ENCODE peak calls at places on chromosomes 1 and 21, in four cellular contexts. C is GM23338, Z is SK-N-SH, O is spleen. N is an unnamed sample.

GRCh38 chr1:230300322-230301301 is 125.5 kb downstream of the PGBD5 start:
- DNase-seq in Z (no peak), C (no peak), O (peak), N (no peak)

GRCh38 chr1:239718997-239719628 is 332.7 kb downstream of the CHRM3 start:
- DNase-seq in O (no peak), Z (no peak), C (no peak), N (no peak)

GRCh38 chr1:109777980-109778625 is 14.4 kb upstream of the EPS8L3 start:
- DNase-seq in C (no peak), Z (no peak), O (peak), N (peak)

GRCh38 chr1:24567792-24568388 is 12.0 kb downstream of the NCMAP start:
- DNase-seq in O (peak), C (peak), Z (no peak), N (peak)

GRCh38 chr1:24294757-24295371 is 24.3 kb upstream of the GRHL3 start:
- DNase-seq in C (peak), Z (no peak), O (no peak), N (peak)

GRCh38 chr1:63327417-63328139 is 5.2 kb downstream of the FOXD3 start:
- DNase-seq in Z (peak), C (peak), O (peak), N (peak)

GRCh38 chr1:163361123-163361934 is 39.6 kb downstream of the NUF2 start:
- DNase-seq in O (no peak), Z (peak), C (peak), N (no peak)

GRCh38 chr1:28370220-28371010 is 875 bp downstream of the PHACTR4 start:
- DNase-seq in Z (peak), O (peak), C (peak), N (no peak)

GRCh38 chr1:109768335-109768650 is 4.6 kb upstream of the EPS8L3 start:
- DNase-seq in Z (no peak), O (peak), C (no peak), N (peak)

GRCh38 chr1:239930646-239931262 is 160.9 kb upstream of the FMN2 start:
- DNase-seq in C (no peak), Z (no peak), O (no peak), N (no peak)

GRCh38 chr1:205121660-205122488 is at the start of gene RBBP5:
- DNase-seq in Z (peak), C (peak), O (peak), N (peak)
- TF ChIP-seq POLR2AphosphoS5 in Z (peak), C (peak), O (peak), N (peak)

GRCh38 chr1:245875581-245876263 is 631.4 kb downstream of the SMYD3 start:
- DNase-seq in O (no peak), Z (peak), C (no peak), N (no peak)
- H3K27ac ChIP-seq in O (no peak), Z (peak), C (no peak), N (no peak)

GRCh38 chr1:224623310-224623714 is 7.2 kb downstream of the CNIH3 start:
- DNase-seq in Z (no peak), O (no peak), C (no peak), N (no peak)
- H3K4me3 ChIP-seq in Z (no peak), O (no peak), C (no peak), N (no peak)

GRCh38 chr1:51120629-51121028 is 18.6 kb downstream of the C1orf185 start:
- DNase-seq in O (no peak), C (no peak), Z (no peak), N (no peak)

GRCh38 chr1:51115714-51116404 is 13.8 kb downstream of the C1orf185 start:
- DNase-seq in Z (no peak), C (no peak), O (no peak), N (no peak)

DNA sequence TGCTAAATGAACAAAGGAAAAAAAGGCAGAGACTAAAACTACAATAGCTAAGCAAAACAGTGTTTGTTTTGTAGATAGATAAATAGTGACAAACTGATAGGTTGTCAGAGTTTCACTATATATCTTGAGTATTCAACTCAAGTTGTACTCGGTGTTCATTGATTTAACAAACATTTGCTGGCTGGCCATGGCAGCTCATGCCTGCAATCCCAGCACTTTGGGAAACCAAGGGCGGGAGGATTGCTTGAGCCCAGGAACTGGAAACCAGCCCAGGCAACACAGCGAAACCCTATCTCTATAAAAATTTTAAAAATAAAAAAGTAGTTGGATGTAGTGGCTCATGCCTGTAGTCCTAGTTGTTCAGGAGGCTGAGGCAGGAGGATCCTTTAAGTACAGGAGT is 17.3 kb downstream of the C1orf185 start:
- DNase-seq in Z (no peak), C (no peak), O (no peak), N (no peak)
- TF ChIP-seq POLR2AphosphoS5 in Z (no peak), C (no peak), O (no peak), N (no peak)

GRCh38 chr21:45292399-45293213 is 4.9 kb upstream of the POFUT2 start:
- DNase-seq in O (peak), C (peak), Z (peak), N (peak)

GRCh38 chr21:45295576-45296365 is 8.1 kb upstream of the POFUT2 start:
- DNase-seq in O (no peak), Z (peak), C (no peak), N (peak)

GRCh38 chr21:45294509-45295291 is 7.0 kb upstream of the POFUT2 start:
- DNase-seq in Z (peak), O (peak), C (peak), N (peak)

GRCh38 chr21:45293214-45293725 is 5.6 kb upstream of the POFUT2 start:
- DNase-seq in Z (peak), O (no peak), C (no peak), N (peak)

GRCh38 chr21:45293726-45294401 is 6.2 kb upstream of the POFUT2 start:
- DNase-seq in C (no peak), O (peak), Z (peak), N (peak)
- H3K27ac ChIP-seq in C (peak), O (peak), Z (peak), N (peak)

GRCh38 chr1:203142684-203143408 is 15.3 kb downstream of the ADORA1 start:
- DNase-seq in Z (no peak), C (no peak), O (no peak), N (no peak)
- H3K4me3 ChIP-seq in Z (no peak), C (no peak), O (no peak), N (no peak)

GRCh38 chr1:42956739-42957138 is 1.9 kb downstream of the SLC2A1 start:
- DNase-seq in O (no peak), Z (no peak), C (no peak), N (no peak)

GRCh38 chr1:42955311-42956063 is 3.2 kb downstream of the SLC2A1 start:
- DNase-seq in O (no peak), C (no peak), Z (no peak), N (no peak)

GRCh38 chr1:42957229-42957879 is 1.3 kb downstream of the SLC2A1 start:
- DNase-seq in Z (no peak), C (peak), O (peak), N (no peak)

GRCh38 chr1:42958488-42959317 is at the start of gene SLC2A1:
- DNase-seq in O (peak), Z (peak), C (peak), N (peak)

DNA sequence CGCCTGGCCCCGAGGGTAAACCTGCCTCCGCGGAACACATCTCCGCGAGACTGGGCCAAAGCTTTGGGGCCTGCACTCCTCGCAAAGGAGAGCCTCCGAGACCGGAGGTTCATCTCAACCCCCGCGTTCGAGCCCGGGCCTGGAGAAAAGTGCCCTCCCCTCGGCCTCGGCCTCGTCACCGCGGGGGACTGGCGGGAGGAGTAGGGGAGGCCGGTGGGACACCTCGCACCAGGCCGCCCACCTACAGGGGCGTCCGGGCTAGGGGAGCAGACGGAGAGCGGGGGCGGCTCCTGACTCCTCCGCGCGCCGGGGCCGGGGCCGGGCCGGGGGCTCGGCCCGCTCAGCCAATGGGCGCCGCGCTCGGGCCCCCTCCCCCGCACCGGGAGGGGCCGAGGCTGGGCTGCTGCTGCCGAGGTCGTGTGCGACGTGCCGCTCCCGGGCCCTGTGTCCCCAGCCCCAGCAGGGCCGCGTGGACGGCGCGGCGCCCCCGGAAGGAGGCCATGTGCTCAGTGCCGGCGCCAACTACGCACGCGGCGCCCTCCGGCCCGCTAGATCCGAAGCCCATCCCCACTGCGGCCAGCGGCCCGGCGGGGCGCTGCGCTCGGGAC is 684 bp downstream of the SLC2A1 start:
- DNase-seq in Z (peak), O (peak), C (peak), N (peak)
- TF ChIP-seq POLR2AphosphoS5 in Z (no peak), O (peak), C (no peak), N (no peak)

DNA sequence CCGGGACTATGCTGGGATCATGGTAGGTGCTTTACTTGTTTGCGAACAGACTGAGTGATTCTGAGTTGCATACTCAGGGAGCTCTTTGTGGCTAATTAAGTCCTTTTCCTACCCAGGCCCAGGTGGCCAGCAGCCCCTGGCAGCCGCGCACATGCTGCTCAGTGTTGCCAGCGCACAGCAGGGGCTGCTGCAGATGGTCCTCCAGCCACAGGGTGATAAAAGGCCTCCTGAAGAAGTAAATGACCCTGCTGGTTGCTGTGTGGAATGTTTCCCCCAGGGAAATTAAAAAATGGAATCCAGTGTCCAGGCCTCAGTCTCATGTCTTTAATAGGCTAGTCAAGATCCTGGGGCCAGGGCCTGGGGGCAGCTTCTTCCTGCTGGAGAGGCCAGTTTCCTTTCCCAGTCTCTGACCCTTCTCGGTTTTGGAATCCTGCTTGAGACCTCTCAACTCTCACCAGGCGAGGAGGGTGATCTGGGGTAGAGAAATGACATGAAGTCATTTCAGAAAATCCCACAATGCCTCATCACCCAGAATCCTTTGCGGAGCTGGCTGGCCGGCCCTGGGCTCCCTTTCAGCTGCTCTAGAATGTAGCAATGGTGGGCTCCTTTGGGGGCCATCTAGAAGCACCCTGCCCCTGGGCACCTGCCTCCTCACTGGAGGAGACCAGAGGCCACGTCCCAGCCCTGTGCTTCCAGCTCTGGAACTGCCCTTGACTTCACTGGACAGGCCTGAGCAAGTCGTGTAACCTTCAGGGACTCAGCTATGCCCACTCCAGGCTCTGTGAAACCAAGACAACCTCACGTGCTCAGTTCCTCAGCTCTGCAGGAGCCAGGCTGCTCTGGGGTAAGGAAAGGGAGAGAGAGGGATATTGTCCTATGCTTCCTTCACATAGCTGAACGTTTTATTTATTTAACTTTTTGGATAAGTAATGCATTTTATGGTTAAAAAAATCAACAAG is 131.4 kb downstream of the MRPS6 start:
- DNase-seq in C (no peak), O (no peak), Z (peak), N (no peak)
- H3K27ac ChIP-seq in C (no peak), O (no peak), Z (peak), N (no peak)

GRCh38 chr1:214541206-214541605 is 10.2 kb downstream of the PTPN14 start:
- DNase-seq in C (no peak), O (no peak), Z (no peak), N (no peak)

GRCh38 chr1:214537872-214538473 is 13.4 kb downstream of the PTPN14 start:
- DNase-seq in C (no peak), O (no peak), Z (no peak), N (no peak)

GRCh38 chr1:214540324-214540723 is 11.1 kb downstream of the PTPN14 start:
- DNase-seq in Z (no peak), O (no peak), C (no peak), N (no peak)

GRCh38 chr1:214537219-214537618 is 14.2 kb downstream of the PTPN14 start:
- DNase-seq in O (no peak), Z (no peak), C (no peak), N (no peak)

GRCh38 chr1:214538497-214538896 is 12.9 kb downstream of the PTPN14 start:
- DNase-seq in C (no peak), Z (no peak), O (no peak), N (no peak)
- H3K4me3 ChIP-seq in C (no peak), Z (no peak), O (no peak), N (no peak)

DNA sequence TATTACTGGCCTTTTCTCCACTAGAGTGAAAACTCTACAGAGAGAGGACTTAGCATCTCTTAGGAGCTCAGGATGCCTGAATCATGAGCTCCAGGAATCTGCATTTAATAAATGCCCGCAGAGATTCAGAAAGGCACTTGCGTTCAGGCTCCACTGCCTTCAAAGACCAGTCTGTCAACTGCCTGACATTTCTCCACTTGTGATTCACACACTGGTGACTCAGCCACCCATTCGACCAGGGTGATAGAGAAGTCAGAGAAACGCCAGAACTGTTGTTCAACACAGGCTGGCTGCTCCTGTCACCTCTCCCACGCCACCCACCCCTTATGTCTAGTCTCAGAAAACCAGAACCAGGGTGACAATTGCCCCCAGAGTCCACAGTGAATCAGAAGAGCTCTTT is 26.9 kb upstream of the LBR start:
- DNase-seq in C (no peak), Z (no peak), O (no peak), N (peak)
- TF ChIP-seq POLR2AphosphoS5 in C (no peak), Z (peak), O (no peak), N (peak)

N was measured in stomach.